ENCODE peak calls at places on chromosomes 1 and 21, in eight cellular contexts. One of them, this sample, is unnamed. For H3K27me3, the result is how much of the 10 kb centered on the place peaks cover.

GRCh38 chr1:243926803-243927245 is 76.8 kb upstream of the AKT3 start:
- DNase-seq in K562: no peak
- DNase-seq in GM23338: peak
- DNase-seq in prostate gland: no peak
- DNase-seq in Panc1: peak
- DNase-seq in breast epithelium: no peak
- DNase-seq in sigmoid colon: no peak
- DNase-seq in HCT116: peak
- DNase-seq in this sample: no peak

GRCh38 chr1:197967066-197967465 is 49.9 kb downstream of the LHX9 start:
- DNase-seq in sigmoid colon: no peak
- DNase-seq in breast epithelium: no peak
- DNase-seq in K562: no peak
- DNase-seq in HCT116: no peak
- DNase-seq in Panc1: no peak
- DNase-seq in GM23338: peak
- DNase-seq in prostate gland: no peak
- DNase-seq in this sample: no peak

GRCh38 chr1:6466023-6466422 is at the start of gene TNFRSF25:
- DNase-seq in Panc1: no peak
- DNase-seq in K562: no peak
- DNase-seq in sigmoid colon: no peak
- DNase-seq in breast epithelium: no peak
- DNase-seq in prostate gland: no peak
- DNase-seq in GM23338: peak
- DNase-seq in HCT116: no peak
- DNase-seq in this sample: no peak

GRCh38 chr21:36661511-36662309 is 37.2 kb upstream of the SIM2 start:
- DNase-seq in prostate gland: no peak
- DNase-seq in GM23338: peak
- DNase-seq in HCT116: peak
- DNase-seq in Panc1: no peak
- DNase-seq in sigmoid colon: no peak
- DNase-seq in breast epithelium: no peak
- DNase-seq in K562: peak
- DNase-seq in this sample: no peak

GRCh38 chr1:180248731-180249681 is 18.9 kb downstream of the LHX4 start:
- DNase-seq in HCT116: no peak
- DNase-seq in GM23338: peak
- DNase-seq in K562: peak
- DNase-seq in sigmoid colon: peak
- DNase-seq in prostate gland: no peak
- DNase-seq in Panc1: no peak
- DNase-seq in breast epithelium: no peak
- DNase-seq in this sample: peak

GRCh38 chr1:164660415-164661174 is 101.6 kb downstream of the PBX1 start:
- DNase-seq in breast epithelium: no peak
- DNase-seq in Panc1: no peak
- DNase-seq in K562: no peak
- DNase-seq in prostate gland: no peak
- DNase-seq in sigmoid colon: no peak
- DNase-seq in HCT116: no peak
- DNase-seq in GM23338: no peak
- DNase-seq in this sample: no peak

GRCh38 chr1:54569339-54569738 is 21.3 kb downstream of the ACOT11 start:
- DNase-seq in prostate gland: no peak
- DNase-seq in HCT116: no peak
- DNase-seq in breast epithelium: no peak
- DNase-seq in sigmoid colon: peak
- DNase-seq in K562: no peak
- DNase-seq in GM23338: no peak
- DNase-seq in Panc1: no peak
- DNase-seq in this sample: peak

GRCh38 chr1:205470131-205470530 is 14.3 kb upstream of the BLACAT1 start:
- DNase-seq in Panc1: no peak
- DNase-seq in K562: peak
- DNase-seq in sigmoid colon: no peak
- DNase-seq in prostate gland: no peak
- DNase-seq in HCT116: no peak
- DNase-seq in GM23338: no peak
- DNase-seq in breast epithelium: no peak
- DNase-seq in this sample: no peak

GRCh38 chr1:1344672-1345361 is 4.4 kb downstream of the DVL1 start:
- DNase-seq in sigmoid colon: no peak
- DNase-seq in Panc1: peak
- DNase-seq in K562: peak
- DNase-seq in HCT116: peak
- DNase-seq in breast epithelium: no peak
- DNase-seq in prostate gland: no peak
- DNase-seq in GM23338: no peak
- DNase-seq in this sample: no peak

GRCh38 chr1:51392241-51392640 is 61.9 kb upstream of the TTC39A start:
- DNase-seq in prostate gland: no peak
- DNase-seq in K562: no peak
- DNase-seq in sigmoid colon: no peak
- DNase-seq in GM23338: no peak
- DNase-seq in HCT116: no peak
- DNase-seq in Panc1: no peak
- DNase-seq in breast epithelium: no peak
- DNase-seq in this sample: no peak

GRCh38 chr1:150072959-150073358 is 5.4 kb downstream of the VPS45 start:
- DNase-seq in prostate gland: no peak
- DNase-seq in GM23338: peak
- DNase-seq in HCT116: peak
- DNase-seq in breast epithelium: no peak
- DNase-seq in Panc1: no peak
- DNase-seq in sigmoid colon: no peak
- DNase-seq in K562: no peak
- DNase-seq in this sample: no peak

GRCh38 chr1:31798086-31798432 is 17.8 kb downstream of the SPOCD1 start:
- DNase-seq in Panc1: no peak
- DNase-seq in GM23338: no peak
- DNase-seq in HCT116: no peak
- DNase-seq in prostate gland: no peak
- DNase-seq in sigmoid colon: peak
- DNase-seq in breast epithelium: no peak
- DNase-seq in K562: no peak
- DNase-seq in this sample: peak

GRCh38 chr1:167086033-167086432 is 4.1 kb downstream of the GPA33 start:
- DNase-seq in GM23338: no peak
- DNase-seq in sigmoid colon: no peak
- DNase-seq in Panc1: no peak
- DNase-seq in breast epithelium: no peak
- DNase-seq in K562: no peak
- DNase-seq in HCT116: no peak
- DNase-seq in prostate gland: no peak
- DNase-seq in this sample: no peak

GRCh38 chr1:174968750-174969244 is 30.9 kb upstream of the CACYBP start:
- DNase-seq in breast epithelium: no peak
- DNase-seq in GM23338: no peak
- DNase-seq in prostate gland: no peak
- DNase-seq in HCT116: no peak
- DNase-seq in K562: peak
- DNase-seq in sigmoid colon: no peak
- DNase-seq in Panc1: no peak
- DNase-seq in this sample: no peak

GRCh38 chr1:145871994-145872411 is 13.1 kb upstream of the PIAS3 start:
- DNase-seq in K562: no peak
- DNase-seq in Panc1: no peak
- DNase-seq in GM23338: peak
- DNase-seq in sigmoid colon: peak
- DNase-seq in HCT116: no peak
- DNase-seq in prostate gland: no peak
- DNase-seq in breast epithelium: no peak
- DNase-seq in this sample: peak

GRCh38 chr1:2294661-2295060 is 66.5 kb downstream of the SKI start:
- DNase-seq in prostate gland: no peak
- DNase-seq in Panc1: no peak
- DNase-seq in HCT116: no peak
- DNase-seq in GM23338: no peak
- DNase-seq in K562: no peak
- DNase-seq in sigmoid colon: no peak
- DNase-seq in breast epithelium: no peak
- DNase-seq in this sample: no peak

GRCh38 chr1:112307930-112308329 is 88.1 kb upstream of the CTTNBP2NL start:
- DNase-seq in breast epithelium: no peak
- DNase-seq in prostate gland: no peak
- DNase-seq in sigmoid colon: no peak
- DNase-seq in K562: no peak
- DNase-seq in GM23338: no peak
- DNase-seq in HCT116: no peak
- DNase-seq in Panc1: no peak
- DNase-seq in this sample: no peak

GRCh38 chr1:171350579-171350978 is 36.6 kb downstream of the FMO4 start:
- DNase-seq in sigmoid colon: no peak
- DNase-seq in Panc1: no peak
- DNase-seq in K562: no peak
- DNase-seq in GM23338: no peak
- DNase-seq in HCT116: no peak
- DNase-seq in breast epithelium: no peak
- DNase-seq in prostate gland: no peak
- DNase-seq in this sample: no peak

GRCh38 chr1:85202864-85203255 is 2.0 kb upstream of the SYDE2 start:
- DNase-seq in sigmoid colon: no peak
- DNase-seq in GM23338: no peak
- DNase-seq in K562: no peak
- DNase-seq in prostate gland: no peak
- DNase-seq in breast epithelium: no peak
- DNase-seq in Panc1: no peak
- DNase-seq in HCT116: no peak
- DNase-seq in this sample: no peak

GRCh38 chr1:236024655-236025054 is 40.2 kb downstream of the NID1 start:
- DNase-seq in breast epithelium: no peak
- DNase-seq in HCT116: no peak
- DNase-seq in Panc1: no peak
- DNase-seq in K562: no peak
- DNase-seq in prostate gland: no peak
- DNase-seq in GM23338: no peak
- DNase-seq in sigmoid colon: no peak
- DNase-seq in this sample: no peak

GRCh38 chr1:84998642-84999280 is 1.8 kb upstream of the MCOLN2 start:
- DNase-seq in prostate gland: no peak
- DNase-seq in Panc1: no peak
- DNase-seq in HCT116: no peak
- DNase-seq in K562: no peak
- DNase-seq in GM23338: peak
- DNase-seq in breast epithelium: no peak
- DNase-seq in sigmoid colon: no peak
- DNase-seq in this sample: peak

GRCh38 chr21:44416193-44416592 is 39.1 kb upstream of the LRRC3 start:
- DNase-seq in breast epithelium: no peak
- DNase-seq in sigmoid colon: peak
- DNase-seq in K562: no peak
- DNase-seq in prostate gland: no peak
- DNase-seq in GM23338: no peak
- DNase-seq in HCT116: no peak
- DNase-seq in Panc1: no peak
- DNase-seq in this sample: peak

GRCh38 chr1:220450927-220451326 is 77.0 kb upstream of the MARK1 start:
- DNase-seq in prostate gland: no peak
- DNase-seq in HCT116: no peak
- DNase-seq in breast epithelium: no peak
- DNase-seq in GM23338: no peak
- DNase-seq in sigmoid colon: no peak
- DNase-seq in K562: no peak
- DNase-seq in Panc1: no peak
- DNase-seq in this sample: no peak
- H3K27me3 ChIP-seq in prostate gland: under half
- H3K27me3 ChIP-seq in HCT116: under half
- H3K27me3 ChIP-seq in breast epithelium: under half
- H3K27me3 ChIP-seq in GM23338: under half
- H3K27me3 ChIP-seq in sigmoid colon: under half
- H3K27me3 ChIP-seq in K562: under half
- H3K27me3 ChIP-seq in Panc1: under half
- H3K27me3 ChIP-seq in this sample: under half

DNA sequence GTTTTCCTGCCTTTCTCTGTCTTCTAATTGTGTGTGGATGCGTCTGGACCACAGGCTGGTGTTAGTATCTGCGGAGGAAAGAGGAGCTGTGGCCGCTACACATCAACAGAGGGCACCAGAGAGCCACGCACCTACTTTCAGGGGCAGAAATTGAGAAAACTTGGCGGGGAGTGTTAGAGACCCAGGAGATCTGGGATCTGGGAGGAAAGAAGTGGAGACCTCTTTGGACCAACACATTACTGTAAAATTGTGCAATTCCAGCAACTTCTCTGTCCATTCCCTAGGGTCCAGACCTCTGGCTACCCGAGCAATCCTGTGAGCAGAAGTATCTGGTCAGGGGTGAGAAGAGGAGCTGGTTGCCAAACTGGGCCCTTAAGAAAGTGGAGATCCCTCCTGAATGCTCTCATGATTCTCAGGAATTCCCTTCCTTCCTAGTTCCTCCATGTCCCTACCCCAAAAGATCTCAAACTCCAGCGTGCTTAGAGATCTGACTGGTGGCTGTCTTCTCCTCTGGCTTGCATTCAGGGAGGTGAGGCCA is 1.3 kb upstream of the KIRREL1 start:
- DNase-seq in breast epithelium: peak
- DNase-seq in GM23338: peak
- DNase-seq in HCT116: no peak
- DNase-seq in prostate gland: peak
- DNase-seq in sigmoid colon: peak
- DNase-seq in K562: peak
- DNase-seq in Panc1: no peak
- DNase-seq in this sample: no peak
- TF ChIP-seq POLR2AphosphoS5 in breast epithelium: no peak
- TF ChIP-seq POLR2AphosphoS5 in GM23338: no peak
- TF ChIP-seq POLR2AphosphoS5 in HCT116: no peak
- TF ChIP-seq POLR2AphosphoS5 in prostate gland: peak
- TF ChIP-seq POLR2AphosphoS5 in sigmoid colon: no peak
- TF ChIP-seq POLR2AphosphoS5 in K562: no peak
- TF ChIP-seq POLR2AphosphoS5 in Panc1: no peak
- TF ChIP-seq POLR2AphosphoS5 in this sample: no peak

GRCh38 chr1:86988835-86989234 is 74.4 kb downstream of the HS2ST1 start:
- DNase-seq in K562: no peak
- DNase-seq in GM23338: no peak
- DNase-seq in HCT116: no peak
- DNase-seq in prostate gland: no peak
- DNase-seq in sigmoid colon: no peak
- DNase-seq in breast epithelium: no peak
- DNase-seq in Panc1: no peak
- DNase-seq in this sample: no peak
- H3K27me3 ChIP-seq in K562: under half
- H3K27me3 ChIP-seq in GM23338: under half
- H3K27me3 ChIP-seq in HCT116: under half
- H3K27me3 ChIP-seq in prostate gland: under half
- H3K27me3 ChIP-seq in sigmoid colon: under half
- H3K27me3 ChIP-seq in breast epithelium: under half
- H3K27me3 ChIP-seq in Panc1: under half
- H3K27me3 ChIP-seq in this sample: under half

DNA sequence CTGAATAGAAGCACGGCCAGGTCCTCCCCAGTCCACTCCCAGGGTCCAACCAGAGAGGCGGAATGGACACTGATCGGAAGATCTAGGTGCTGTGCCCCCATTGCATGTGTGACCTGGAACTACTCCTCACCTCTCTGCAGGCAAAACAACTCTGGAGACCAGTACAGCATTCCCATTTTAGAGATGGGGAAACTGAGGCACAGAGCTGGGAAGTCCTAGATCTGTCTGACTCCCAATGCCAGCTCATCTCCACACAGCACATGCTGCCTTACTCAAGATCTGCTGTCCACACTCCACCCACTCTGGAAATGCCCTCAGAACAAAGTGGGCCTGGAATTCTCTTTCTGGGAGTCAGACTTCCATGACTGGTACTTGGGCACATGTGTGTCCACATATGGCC is 3.0 kb downstream of the COL8A2 start:
- DNase-seq in GM23338: no peak
- DNase-seq in breast epithelium: no peak
- DNase-seq in prostate gland: no peak
- DNase-seq in Panc1: no peak
- DNase-seq in K562: no peak
- DNase-seq in sigmoid colon: no peak
- DNase-seq in HCT116: no peak
- DNase-seq in this sample: no peak
- TF ChIP-seq POLR2AphosphoS5 in GM23338: no peak
- TF ChIP-seq POLR2AphosphoS5 in breast epithelium: no peak
- TF ChIP-seq POLR2AphosphoS5 in prostate gland: no peak
- TF ChIP-seq POLR2AphosphoS5 in Panc1: no peak
- TF ChIP-seq POLR2AphosphoS5 in K562: no peak
- TF ChIP-seq POLR2AphosphoS5 in sigmoid colon: no peak
- TF ChIP-seq POLR2AphosphoS5 in HCT116: no peak
- TF ChIP-seq POLR2AphosphoS5 in this sample: no peak